ENCODE peak calls at places on chromosomes 13 and 19, in ten cellular contexts. One of them, this sample, is unnamed.
A peak's percentile ranks its signal among the peaks of the same experiment; 100 is the strongest.

GRCh38 chr19:35449347-35450043 is 1.4 kb downstream of the FFAR2 start:
- DNase-seq in activated naive CD8-positive, alpha-beta T cell treated with anti-CD3 and anti-CD28 coated beads for 36 hours: no peak
- DNase-seq in CD8-positive, alpha-beta T cell: no peak
- DNase-seq in thoracic aorta: no peak
- DNase-seq in RWPE1: peak; percentile 24
- DNase-seq in WTC11: no peak
- DNase-seq in GM19239: no peak
- DNase-seq in amygdala: no peak
- DNase-seq in stimulated activated CD4-positive, alpha-beta T cell treated with anti-CD3 and anti-CD28 coated beads, TNF-alpha, amount 100 ng/mL, for 48 hours: no peak
- DNase-seq in endodermal cell: no peak
- DNase-seq in this sample: no peak

GRCh38 chr19:46574533-46574932 is 26.6 kb upstream of the CALM3 start:
- DNase-seq in activated naive CD8-positive, alpha-beta T cell treated with anti-CD3 and anti-CD28 coated beads for 36 hours: peak; percentile 45
- DNase-seq in CD8-positive, alpha-beta T cell: peak; percentile 56
- DNase-seq in thoracic aorta: no peak
- DNase-seq in RWPE1: no peak
- DNase-seq in WTC11: no peak
- DNase-seq in GM19239: no peak
- DNase-seq in amygdala: no peak
- DNase-seq in stimulated activated CD4-positive, alpha-beta T cell treated with anti-CD3 and anti-CD28 coated beads, TNF-alpha, amount 100 ng/mL, for 48 hours: peak; percentile 19
- DNase-seq in endodermal cell: peak; percentile 74
- DNase-seq in this sample: no peak

GRCh38 chr13:95833126-95833525 is 156.2 kb downstream of the DNAJC3 start:
- DNase-seq in activated naive CD8-positive, alpha-beta T cell treated with anti-CD3 and anti-CD28 coated beads for 36 hours: no peak
- DNase-seq in CD8-positive, alpha-beta T cell: no peak
- DNase-seq in thoracic aorta: no peak
- DNase-seq in RWPE1: no peak
- DNase-seq in WTC11: no peak
- DNase-seq in GM19239: no peak
- DNase-seq in amygdala: no peak
- DNase-seq in stimulated activated CD4-positive, alpha-beta T cell treated with anti-CD3 and anti-CD28 coated beads, TNF-alpha, amount 100 ng/mL, for 48 hours: no peak
- DNase-seq in endodermal cell: no peak
- DNase-seq in this sample: no peak

GRCh38 chr13:35729926-35730627 is 253.6 kb upstream of the MAB21L1 start:
- DNase-seq in activated naive CD8-positive, alpha-beta T cell treated with anti-CD3 and anti-CD28 coated beads for 36 hours: no peak
- DNase-seq in CD8-positive, alpha-beta T cell: no peak
- DNase-seq in thoracic aorta: no peak
- DNase-seq in RWPE1: no peak
- DNase-seq in WTC11: no peak
- DNase-seq in GM19239: no peak
- DNase-seq in amygdala: no peak
- DNase-seq in stimulated activated CD4-positive, alpha-beta T cell treated with anti-CD3 and anti-CD28 coated beads, TNF-alpha, amount 100 ng/mL, for 48 hours: no peak
- DNase-seq in endodermal cell: no peak
- DNase-seq in this sample: no peak

GRCh38 chr19:33627962-33628839 is 6.4 kb downstream of the CHST8 start:
- DNase-seq in activated naive CD8-positive, alpha-beta T cell treated with anti-CD3 and anti-CD28 coated beads for 36 hours: no peak
- DNase-seq in CD8-positive, alpha-beta T cell: no peak
- DNase-seq in thoracic aorta: no peak
- DNase-seq in RWPE1: no peak
- DNase-seq in WTC11: no peak
- DNase-seq in GM19239: no peak
- DNase-seq in amygdala: no peak
- DNase-seq in stimulated activated CD4-positive, alpha-beta T cell treated with anti-CD3 and anti-CD28 coated beads, TNF-alpha, amount 100 ng/mL, for 48 hours: no peak
- DNase-seq in endodermal cell: no peak
- DNase-seq in this sample: no peak

GRCh38 chr19:19077103-19077502 is 13.3 kb downstream of the SLC25A42 start:
- DNase-seq in activated naive CD8-positive, alpha-beta T cell treated with anti-CD3 and anti-CD28 coated beads for 36 hours: no peak
- DNase-seq in CD8-positive, alpha-beta T cell: no peak
- DNase-seq in thoracic aorta: no peak
- DNase-seq in RWPE1: no peak
- DNase-seq in WTC11: no peak
- DNase-seq in GM19239: no peak
- DNase-seq in amygdala: no peak
- DNase-seq in stimulated activated CD4-positive, alpha-beta T cell treated with anti-CD3 and anti-CD28 coated beads, TNF-alpha, amount 100 ng/mL, for 48 hours: no peak
- DNase-seq in endodermal cell: no peak
- DNase-seq in this sample: no peak

GRCh38 chr13:92900455-92900854 is 326.2 kb upstream of the GPC6 start:
- DNase-seq in activated naive CD8-positive, alpha-beta T cell treated with anti-CD3 and anti-CD28 coated beads for 36 hours: no peak
- DNase-seq in CD8-positive, alpha-beta T cell: no peak
- DNase-seq in thoracic aorta: no peak
- DNase-seq in RWPE1: no peak
- DNase-seq in WTC11: no peak
- DNase-seq in GM19239: no peak
- DNase-seq in amygdala: no peak
- DNase-seq in stimulated activated CD4-positive, alpha-beta T cell treated with anti-CD3 and anti-CD28 coated beads, TNF-alpha, amount 100 ng/mL, for 48 hours: no peak
- DNase-seq in endodermal cell: no peak
- DNase-seq in this sample: peak; percentile 10

GRCh38 chr19:28350673-28351072 is 862.3 kb downstream of the UQCRFS1 start:
- DNase-seq in activated naive CD8-positive, alpha-beta T cell treated with anti-CD3 and anti-CD28 coated beads for 36 hours: no peak
- DNase-seq in CD8-positive, alpha-beta T cell: no peak
- DNase-seq in thoracic aorta: no peak
- DNase-seq in RWPE1: no peak
- DNase-seq in WTC11: no peak
- DNase-seq in GM19239: no peak
- DNase-seq in amygdala: no peak
- DNase-seq in stimulated activated CD4-positive, alpha-beta T cell treated with anti-CD3 and anti-CD28 coated beads, TNF-alpha, amount 100 ng/mL, for 48 hours: no peak
- DNase-seq in endodermal cell: no peak
- DNase-seq in this sample: no peak

GRCh38 chr13:76813874-76814273 is 72.3 kb downstream of the KCTD12 start:
- DNase-seq in activated naive CD8-positive, alpha-beta T cell treated with anti-CD3 and anti-CD28 coated beads for 36 hours: no peak
- DNase-seq in CD8-positive, alpha-beta T cell: no peak
- DNase-seq in thoracic aorta: no peak
- DNase-seq in RWPE1: no peak
- DNase-seq in WTC11: no peak
- DNase-seq in GM19239: no peak
- DNase-seq in amygdala: no peak
- DNase-seq in stimulated activated CD4-positive, alpha-beta T cell treated with anti-CD3 and anti-CD28 coated beads, TNF-alpha, amount 100 ng/mL, for 48 hours: no peak
- DNase-seq in endodermal cell: no peak
- DNase-seq in this sample: no peak

GRCh38 chr19:48873476-48874308 is 1.5 kb downstream of the PPP1R15A start:
- DNase-seq in activated naive CD8-positive, alpha-beta T cell treated with anti-CD3 and anti-CD28 coated beads for 36 hours: no peak
- DNase-seq in CD8-positive, alpha-beta T cell: no peak
- DNase-seq in thoracic aorta: no peak
- DNase-seq in RWPE1: no peak
- DNase-seq in WTC11: no peak
- DNase-seq in GM19239: no peak
- DNase-seq in amygdala: no peak
- DNase-seq in stimulated activated CD4-positive, alpha-beta T cell treated with anti-CD3 and anti-CD28 coated beads, TNF-alpha, amount 100 ng/mL, for 48 hours: no peak
- DNase-seq in endodermal cell: peak; percentile 58
- DNase-seq in this sample: no peak

GRCh38 chr13:29918845-29919244 is 68.4 kb upstream of the UBL3 start:
- DNase-seq in activated naive CD8-positive, alpha-beta T cell treated with anti-CD3 and anti-CD28 coated beads for 36 hours: no peak
- DNase-seq in CD8-positive, alpha-beta T cell: no peak
- DNase-seq in thoracic aorta: no peak
- DNase-seq in RWPE1: peak; percentile 83
- DNase-seq in WTC11: no peak
- DNase-seq in GM19239: no peak
- DNase-seq in amygdala: no peak
- DNase-seq in stimulated activated CD4-positive, alpha-beta T cell treated with anti-CD3 and anti-CD28 coated beads, TNF-alpha, amount 100 ng/mL, for 48 hours: no peak
- DNase-seq in endodermal cell: no peak
- DNase-seq in this sample: peak; percentile 83

GRCh38 chr13:40127925-40128324 is 472.5 kb downstream of the COG6 start:
- DNase-seq in activated naive CD8-positive, alpha-beta T cell treated with anti-CD3 and anti-CD28 coated beads for 36 hours: no peak
- DNase-seq in CD8-positive, alpha-beta T cell: no peak
- DNase-seq in thoracic aorta: no peak
- DNase-seq in RWPE1: no peak
- DNase-seq in WTC11: no peak
- DNase-seq in GM19239: no peak
- DNase-seq in amygdala: no peak
- DNase-seq in stimulated activated CD4-positive, alpha-beta T cell treated with anti-CD3 and anti-CD28 coated beads, TNF-alpha, amount 100 ng/mL, for 48 hours: no peak
- DNase-seq in endodermal cell: no peak
- DNase-seq in this sample: no peak

GRCh38 chr19:33507021-33507956 is 14.3 kb downstream of the PEPD start:
- DNase-seq in activated naive CD8-positive, alpha-beta T cell treated with anti-CD3 and anti-CD28 coated beads for 36 hours: no peak
- DNase-seq in CD8-positive, alpha-beta T cell: no peak
- DNase-seq in thoracic aorta: no peak
- DNase-seq in RWPE1: peak; percentile 26
- DNase-seq in WTC11: no peak
- DNase-seq in GM19239: no peak
- DNase-seq in amygdala: no peak
- DNase-seq in stimulated activated CD4-positive, alpha-beta T cell treated with anti-CD3 and anti-CD28 coated beads, TNF-alpha, amount 100 ng/mL, for 48 hours: no peak
- DNase-seq in endodermal cell: no peak
- DNase-seq in this sample: no peak

GRCh38 chr19:50906217-50906616 is 5.0 kb downstream of the KLK4 start:
- DNase-seq in activated naive CD8-positive, alpha-beta T cell treated with anti-CD3 and anti-CD28 coated beads for 36 hours: peak; percentile 33
- DNase-seq in CD8-positive, alpha-beta T cell: no peak
- DNase-seq in thoracic aorta: no peak
- DNase-seq in RWPE1: no peak
- DNase-seq in WTC11: peak; percentile 83
- DNase-seq in GM19239: no peak
- DNase-seq in amygdala: no peak
- DNase-seq in stimulated activated CD4-positive, alpha-beta T cell treated with anti-CD3 and anti-CD28 coated beads, TNF-alpha, amount 100 ng/mL, for 48 hours: no peak
- DNase-seq in endodermal cell: peak; percentile 91
- DNase-seq in this sample: no peak

GRCh38 chr13:40230833-40231266 is 435.6 kb downstream of the FOXO1 start:
- DNase-seq in activated naive CD8-positive, alpha-beta T cell treated with anti-CD3 and anti-CD28 coated beads for 36 hours: no peak
- DNase-seq in CD8-positive, alpha-beta T cell: no peak
- DNase-seq in thoracic aorta: no peak
- DNase-seq in RWPE1: no peak
- DNase-seq in WTC11: no peak
- DNase-seq in GM19239: no peak
- DNase-seq in amygdala: no peak
- DNase-seq in stimulated activated CD4-positive, alpha-beta T cell treated with anti-CD3 and anti-CD28 coated beads, TNF-alpha, amount 100 ng/mL, for 48 hours: no peak
- DNase-seq in endodermal cell: no peak
- DNase-seq in this sample: peak; percentile 85

GRCh38 chr19:34345934-34346333 is 19.1 kb upstream of the GPI start:
- DNase-seq in activated naive CD8-positive, alpha-beta T cell treated with anti-CD3 and anti-CD28 coated beads for 36 hours: peak; percentile 71
- DNase-seq in CD8-positive, alpha-beta T cell: peak; percentile 61
- DNase-seq in thoracic aorta: no peak
- DNase-seq in RWPE1: peak; percentile 82
- DNase-seq in WTC11: peak; percentile 89
- DNase-seq in GM19239: peak; percentile 62
- DNase-seq in amygdala: peak; percentile 6
- DNase-seq in stimulated activated CD4-positive, alpha-beta T cell treated with anti-CD3 and anti-CD28 coated beads, TNF-alpha, amount 100 ng/mL, for 48 hours: peak; percentile 54
- DNase-seq in endodermal cell: peak; percentile 93
- DNase-seq in this sample: peak; percentile 62

GRCh38 chr19:18568367-18568766 is 3.3 kb upstream of the UBA52 start:
- DNase-seq in activated naive CD8-positive, alpha-beta T cell treated with anti-CD3 and anti-CD28 coated beads for 36 hours: no peak
- DNase-seq in CD8-positive, alpha-beta T cell: no peak
- DNase-seq in thoracic aorta: no peak
- DNase-seq in RWPE1: no peak
- DNase-seq in WTC11: no peak
- DNase-seq in GM19239: no peak
- DNase-seq in amygdala: no peak
- DNase-seq in stimulated activated CD4-positive, alpha-beta T cell treated with anti-CD3 and anti-CD28 coated beads, TNF-alpha, amount 100 ng/mL, for 48 hours: no peak
- DNase-seq in endodermal cell: no peak
- DNase-seq in this sample: no peak

GRCh38 chr19:33460221-33460908 is 61.2 kb downstream of the PEPD start:
- DNase-seq in activated naive CD8-positive, alpha-beta T cell treated with anti-CD3 and anti-CD28 coated beads for 36 hours: no peak
- DNase-seq in CD8-positive, alpha-beta T cell: no peak
- DNase-seq in thoracic aorta: no peak
- DNase-seq in RWPE1: no peak
- DNase-seq in WTC11: no peak
- DNase-seq in GM19239: no peak
- DNase-seq in amygdala: no peak
- DNase-seq in stimulated activated CD4-positive, alpha-beta T cell treated with anti-CD3 and anti-CD28 coated beads, TNF-alpha, amount 100 ng/mL, for 48 hours: no peak
- DNase-seq in endodermal cell: peak; percentile 29
- DNase-seq in this sample: no peak

GRCh38 chr19:19155495-19156219 is 14.4 kb downstream of the MEF2B start:
- DNase-seq in activated naive CD8-positive, alpha-beta T cell treated with anti-CD3 and anti-CD28 coated beads for 36 hours: no peak
- DNase-seq in CD8-positive, alpha-beta T cell: no peak
- DNase-seq in thoracic aorta: no peak
- DNase-seq in RWPE1: no peak
- DNase-seq in WTC11: no peak
- DNase-seq in GM19239: peak; percentile 61
- DNase-seq in amygdala: no peak
- DNase-seq in stimulated activated CD4-positive, alpha-beta T cell treated with anti-CD3 and anti-CD28 coated beads, TNF-alpha, amount 100 ng/mL, for 48 hours: no peak
- DNase-seq in endodermal cell: no peak
- DNase-seq in this sample: no peak

GRCh38 chr13:76398426-76398825 is 487.8 kb downstream of the KCTD12 start:
- DNase-seq in activated naive CD8-positive, alpha-beta T cell treated with anti-CD3 and anti-CD28 coated beads for 36 hours: no peak
- DNase-seq in CD8-positive, alpha-beta T cell: no peak
- DNase-seq in thoracic aorta: no peak
- DNase-seq in RWPE1: no peak
- DNase-seq in WTC11: no peak
- DNase-seq in GM19239: no peak
- DNase-seq in amygdala: no peak
- DNase-seq in stimulated activated CD4-positive, alpha-beta T cell treated with anti-CD3 and anti-CD28 coated beads, TNF-alpha, amount 100 ng/mL, for 48 hours: no peak
- DNase-seq in endodermal cell: no peak
- DNase-seq in this sample: peak; percentile 91

GRCh38 chr19:46466536-46467199 is 4.7 kb downstream of the PNMA8A start:
- DNase-seq in activated naive CD8-positive, alpha-beta T cell treated with anti-CD3 and anti-CD28 coated beads for 36 hours: no peak
- DNase-seq in CD8-positive, alpha-beta T cell: no peak
- DNase-seq in thoracic aorta: no peak
- DNase-seq in RWPE1: peak; percentile 70
- DNase-seq in WTC11: no peak
- DNase-seq in GM19239: no peak
- DNase-seq in amygdala: no peak
- DNase-seq in stimulated activated CD4-positive, alpha-beta T cell treated with anti-CD3 and anti-CD28 coated beads, TNF-alpha, amount 100 ng/mL, for 48 hours: no peak
- DNase-seq in endodermal cell: no peak
- DNase-seq in this sample: peak; percentile 98

GRCh38 chr19:32876919-32877285 is 7.3 kb upstream of the SLC7A9 start:
- DNase-seq in activated naive CD8-positive, alpha-beta T cell treated with anti-CD3 and anti-CD28 coated beads for 36 hours: no peak
- DNase-seq in CD8-positive, alpha-beta T cell: no peak
- DNase-seq in thoracic aorta: no peak
- DNase-seq in RWPE1: no peak
- DNase-seq in WTC11: no peak
- DNase-seq in GM19239: no peak
- DNase-seq in amygdala: no peak
- DNase-seq in stimulated activated CD4-positive, alpha-beta T cell treated with anti-CD3 and anti-CD28 coated beads, TNF-alpha, amount 100 ng/mL, for 48 hours: no peak
- DNase-seq in endodermal cell: no peak
- DNase-seq in this sample: peak; percentile 6

GRCh38 chr19:18996351-18996750 is 37.0 kb downstream of the SUGP2 start:
- DNase-seq in activated naive CD8-positive, alpha-beta T cell treated with anti-CD3 and anti-CD28 coated beads for 36 hours: no peak
- DNase-seq in CD8-positive, alpha-beta T cell: no peak
- DNase-seq in thoracic aorta: no peak
- DNase-seq in RWPE1: no peak
- DNase-seq in WTC11: no peak
- DNase-seq in GM19239: no peak
- DNase-seq in amygdala: no peak
- DNase-seq in stimulated activated CD4-positive, alpha-beta T cell treated with anti-CD3 and anti-CD28 coated beads, TNF-alpha, amount 100 ng/mL, for 48 hours: no peak
- DNase-seq in endodermal cell: no peak
- DNase-seq in this sample: no peak

GRCh38 chr13:50323440-50324070 is 308.3 kb downstream of the KCNRG start:
- DNase-seq in activated naive CD8-positive, alpha-beta T cell treated with anti-CD3 and anti-CD28 coated beads for 36 hours: no peak
- DNase-seq in CD8-positive, alpha-beta T cell: no peak
- DNase-seq in thoracic aorta: no peak
- DNase-seq in RWPE1: peak; percentile 39
- DNase-seq in WTC11: no peak
- DNase-seq in GM19239: no peak
- DNase-seq in amygdala: no peak
- DNase-seq in stimulated activated CD4-positive, alpha-beta T cell treated with anti-CD3 and anti-CD28 coated beads, TNF-alpha, amount 100 ng/mL, for 48 hours: no peak
- DNase-seq in endodermal cell: no peak
- DNase-seq in this sample: peak; percentile 86

GRCh38 chr19:6241056-6241455 is 38.7 kb downstream of the MLLT1 start:
- DNase-seq in activated naive CD8-positive, alpha-beta T cell treated with anti-CD3 and anti-CD28 coated beads for 36 hours: no peak
- DNase-seq in CD8-positive, alpha-beta T cell: no peak
- DNase-seq in thoracic aorta: no peak
- DNase-seq in RWPE1: no peak
- DNase-seq in WTC11: no peak
- DNase-seq in GM19239: no peak
- DNase-seq in amygdala: no peak
- DNase-seq in stimulated activated CD4-positive, alpha-beta T cell treated with anti-CD3 and anti-CD28 coated beads, TNF-alpha, amount 100 ng/mL, for 48 hours: no peak
- DNase-seq in endodermal cell: no peak
- DNase-seq in this sample: no peak

GRCh38 chr19:16095071-16095571 is 16.6 kb upstream of the RAB8A start:
- DNase-seq in activated naive CD8-positive, alpha-beta T cell treated with anti-CD3 and anti-CD28 coated beads for 36 hours: peak; percentile 51
- DNase-seq in CD8-positive, alpha-beta T cell: no peak
- DNase-seq in thoracic aorta: no peak
- DNase-seq in RWPE1: no peak
- DNase-seq in WTC11: no peak
- DNase-seq in GM19239: no peak
- DNase-seq in amygdala: no peak
- DNase-seq in stimulated activated CD4-positive, alpha-beta T cell treated with anti-CD3 and anti-CD28 coated beads, TNF-alpha, amount 100 ng/mL, for 48 hours: no peak
- DNase-seq in endodermal cell: no peak
- DNase-seq in this sample: no peak

GRCh38 chr19:16920816-16921529 is 32.2 kb downstream of the F2RL3 start:
- DNase-seq in activated naive CD8-positive, alpha-beta T cell treated with anti-CD3 and anti-CD28 coated beads for 36 hours: no peak
- DNase-seq in CD8-positive, alpha-beta T cell: no peak
- DNase-seq in thoracic aorta: no peak
- DNase-seq in RWPE1: peak; percentile 89
- DNase-seq in WTC11: no peak
- DNase-seq in GM19239: no peak
- DNase-seq in amygdala: no peak
- DNase-seq in stimulated activated CD4-positive, alpha-beta T cell treated with anti-CD3 and anti-CD28 coated beads, TNF-alpha, amount 100 ng/mL, for 48 hours: no peak
- DNase-seq in endodermal cell: no peak
- DNase-seq in this sample: peak; percentile 61

GRCh38 chr13:27341616-27342015 is 71.0 kb downstream of the RASL11A start:
- DNase-seq in activated naive CD8-positive, alpha-beta T cell treated with anti-CD3 and anti-CD28 coated beads for 36 hours: no peak
- DNase-seq in CD8-positive, alpha-beta T cell: no peak
- DNase-seq in thoracic aorta: no peak
- DNase-seq in RWPE1: no peak
- DNase-seq in WTC11: no peak
- DNase-seq in GM19239: no peak
- DNase-seq in amygdala: no peak
- DNase-seq in stimulated activated CD4-positive, alpha-beta T cell treated with anti-CD3 and anti-CD28 coated beads, TNF-alpha, amount 100 ng/mL, for 48 hours: no peak
- DNase-seq in endodermal cell: no peak
- DNase-seq in this sample: no peak

This sample was measured in LHCN-M2.